ENCODE peak calls at places on chromosomes 16 and 17, in five cellular contexts. L is stomach, A is ovary, Y is K562, N is transverse colon. Q is an unnamed sample.

GRCh38 chr16:66443269-66443652 is 16.2 kb downstream of the BEAN1 start:
- DNase-seq in L (no peak), A (no peak), Y (no peak), N (no peak), Q (no peak)

GRCh38 chr17:31688704-31689103 is 170.3 kb downstream of the COPRS start:
- DNase-seq in L (no peak), A (no peak), Y (no peak), N (no peak), Q (no peak)

GRCh38 chr17:76370261-76370993 is 14.0 kb upstream of the SPHK1 start:
- DNase-seq in L (peak), A (peak), Y (peak), N (peak), Q (no peak)

GRCh38 chr17:66423436-66423922 is 121.1 kb downstream of the PRKCA start:
- DNase-seq in L (no peak), A (no peak), Y (no peak), N (no peak), Q (no peak)

GRCh38 chr16:86869288-86870022 is 291.1 kb downstream of the FOXL1 start:
- DNase-seq in L (no peak), A (no peak), Y (peak), N (no peak), Q (no peak)

GRCh38 chr16:5022521-5022920 is 11.2 kb downstream of the NAGPA start:
- DNase-seq in L (no peak), A (no peak), Y (no peak), N (no peak), Q (no peak)

GRCh38 chr17:74957935-74958549 is 14.5 kb downstream of the HID1 start:
- DNase-seq in L (peak), A (peak), Y (peak), N (peak), Q (no peak)

GRCh38 chr17:65966311-65966710 is 225.6 kb downstream of the CEP112 start:
- DNase-seq in L (no peak), A (no peak), Y (no peak), N (no peak), Q (no peak)

GRCh38 chr17:2482218-2482617 is 29.5 kb downstream of the METTL16 start:
- DNase-seq in L (no peak), A (no peak), Y (no peak), N (no peak), Q (no peak)

GRCh38 chr17:28613916-28614315 is at the start of gene RSKR:
- DNase-seq in L (no peak), A (no peak), Y (no peak), N (no peak), Q (no peak)

GRCh38 chr16:72111653-72112451 is 18.2 kb downstream of the DHX38 start:
- DNase-seq in L (no peak), A (no peak), Y (peak), N (no peak), Q (no peak)

GRCh38 chr16:31200821-31201510 is 1.6 kb downstream of the PYCARD start:
- DNase-seq in L (no peak), A (no peak), Y (peak), N (no peak), Q (no peak)

GRCh38 chr16:85048921-85049562 is 21.4 kb downstream of the KIAA0513 start:
- DNase-seq in L (no peak), A (no peak), Y (peak), N (no peak), Q (no peak)

GRCh38 chr16:66479661-66480264 is 52.7 kb downstream of the BEAN1 start:
- DNase-seq in L (no peak), A (no peak), Y (no peak), N (no peak), Q (no peak)

GRCh38 chr16:87790278-87791023 is 24.7 kb upstream of the KLHDC4 start:
- DNase-seq in L (peak), A (peak), Y (no peak), N (peak), Q (no peak)

GRCh38 chr17:43532581-43532980 is 13.6 kb downstream of the ETV4 start:
- DNase-seq in L (no peak), A (no peak), Y (no peak), N (peak), Q (no peak)

GRCh38 chr17:44400226-44400847 is 10.9 kb upstream of the ITGA2B start:
- DNase-seq in L (no peak), A (no peak), Y (peak), N (no peak), Q (no peak)

GRCh38 chr17:82684207-82684903 is 14.1 kb downstream of the RAB40B start:
- DNase-seq in L (peak), A (no peak), Y (no peak), N (peak), Q (no peak)

GRCh38 chr16:75219838-75220237 is 1.1 kb downstream of the CTRB1 start:
- DNase-seq in L (no peak), A (no peak), Y (no peak), N (no peak), Q (no peak)

GRCh38 chr16:50986453-50986852 is 164.6 kb downstream of the SALL1 start:
- DNase-seq in L (no peak), A (no peak), Y (no peak), N (no peak), Q (no peak)

GRCh38 chr16:56749806-56750491 is 20.0 kb downstream of the NUP93 start:
- DNase-seq in L (no peak), A (no peak), Y (no peak), N (no peak), Q (no peak)

GRCh38 chr17:45667591-45668171 is 116.4 kb upstream of the CRHR1 start:
- DNase-seq in L (no peak), A (no peak), Y (no peak), N (no peak), Q (no peak)

GRCh38 chr16:12532871-12533610 is 270.6 kb downstream of the CPPED1 start:
- DNase-seq in L (no peak), A (no peak), Y (no peak), N (no peak), Q (no peak)

GRCh38 chr16:69724981-69725479 is 1.3 kb downstream of the NQO1 start:
- DNase-seq in L (no peak), A (no peak), Y (peak), N (no peak), Q (no peak)

GRCh38 chr17:63571632-63572310 is 21.5 kb downstream of the DCAF7 start:
- DNase-seq in L (no peak), A (no peak), Y (peak), N (no peak), Q (no peak)

GRCh38 chr17:68172461-68172954 is 75.3 kb upstream of the AMZ2 start:
- DNase-seq in L (peak), A (peak), Y (peak), N (peak), Q (no peak)

GRCh38 chr17:67376509-67376891 is 581 bp upstream of the PITPNC1 start:
- DNase-seq in L (peak), A (no peak), Y (no peak), N (peak), Q (no peak)

GRCh38 chr17:79503440-79503839 is 107.4 kb downstream of the RBFOX3 start:
- DNase-seq in L (no peak), A (no peak), Y (no peak), N (no peak), Q (no peak)

GRCh38 chr16:24164402-24164801 is 91.7 kb upstream of the CACNG3 start:
- DNase-seq in L (no peak), A (no peak), Y (no peak), N (no peak), Q (no peak)

GRCh38 chr17:56939869-56940484 is 20.9 kb downstream of the COIL start:
- DNase-seq in L (no peak), A (no peak), Y (peak), N (no peak), Q (no peak)

GRCh38 chr17:2784864-2785263 is 11.4 kb upstream of the RAP1GAP2 start:
- DNase-seq in L (no peak), A (no peak), Y (no peak), N (no peak), Q (no peak)

GRCh38 chr16:12575288-12575687 is 228.4 kb downstream of the CPPED1 start:
- DNase-seq in L (no peak), A (no peak), Y (no peak), N (no peak), Q (no peak)

GRCh38 chr17:15945493-15946209 is 721 bp downstream of the ADORA2B start:
- DNase-seq in L (no peak), A (no peak), Y (peak), N (peak), Q (no peak)

GRCh38 chr16:1101573-1102332 is 5.7 kb upstream of the C1QTNF8 start:
- DNase-seq in L (no peak), A (no peak), Y (no peak), N (no peak), Q (no peak)

GRCh38 chr16:68760671-68761275 is 23.7 kb downstream of the CDH1 start:
- DNase-seq in L (no peak), A (no peak), Y (peak), N (peak), Q (no peak)

GRCh38 chr17:60077672-60078519 is 825 bp downstream of the HEATR6 start:
- DNase-seq in L (no peak), A (no peak), Y (peak), N (no peak), Q (no peak)

GRCh38 chr16:84109598-84110325 is 7.0 kb downstream of the MBTPS1 start:
- DNase-seq in L (no peak), A (no peak), Y (no peak), N (no peak), Q (no peak)

GRCh38 chr16:68992521-68992920 is 112.9 kb upstream of the HAS3 start:
- DNase-seq in L (no peak), A (no peak), Y (no peak), N (no peak), Q (no peak)

DNA sequence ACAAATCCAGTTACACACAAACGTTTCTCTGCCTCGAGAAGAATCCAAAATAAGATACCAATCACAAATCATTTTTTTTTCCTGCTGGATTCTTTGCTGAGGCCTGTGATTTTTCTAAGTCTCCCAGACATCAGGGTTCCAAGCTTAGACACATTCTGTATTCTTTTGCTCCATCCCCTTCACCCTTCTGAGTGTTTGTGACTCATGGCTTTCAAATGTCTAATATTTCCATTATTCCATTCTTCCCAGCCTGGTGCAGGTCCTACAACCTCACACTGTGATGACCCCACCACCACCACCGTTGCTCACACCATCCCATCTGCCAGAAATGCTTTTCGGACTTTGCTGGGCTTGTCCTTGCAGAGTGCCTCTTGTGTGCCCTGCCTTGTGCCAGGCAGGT is 480.1 kb downstream of the SOX9 start:
- DNase-seq in L (no peak), A (no peak), Y (no peak), N (no peak), Q (no peak)
- TF ChIP-seq EP300 in L (no peak), A (no peak), Y (no peak), N (no peak), Q (no peak)

GRCh38 chr17:58375811-58376210 is 23.8 kb upstream of the SUPT4H1 start:
- DNase-seq in L (no peak), A (no peak), Y (no peak), N (no peak), Q (no peak)

GRCh38 chr17:58375216-58375615 is 23.2 kb upstream of the SUPT4H1 start:
- DNase-seq in L (no peak), A (no peak), Y (no peak), N (no peak), Q (no peak)

GRCh38 chr17:58376472-58376921 is 24.5 kb upstream of the SUPT4H1 start:
- DNase-seq in L (no peak), A (no peak), Y (no peak), N (no peak), Q (no peak)

GRCh38 chr17:58377661-58378060 is 25.7 kb upstream of the SUPT4H1 start:
- DNase-seq in L (no peak), A (no peak), Y (no peak), N (no peak), Q (no peak)

GRCh38 chr17:58377005-58377660 is 25.1 kb upstream of the SUPT4H1 start:
- DNase-seq in L (peak), A (no peak), Y (no peak), N (peak), Q (no peak)
- TF ChIP-seq EP300 in L (no peak), A (no peak), Y (no peak), N (no peak), Q (no peak)

GRCh38 chr17:61309362-61309761 is 90.3 kb upstream of the TBX2 start:
- DNase-seq in L (no peak), A (no peak), Y (no peak), N (no peak), Q (no peak)

GRCh38 chr17:61310611-61311010 is 89.0 kb upstream of the TBX2 start:
- DNase-seq in L (no peak), A (no peak), Y (no peak), N (no peak), Q (no peak)

GRCh38 chr17:61306003-61306402 is 93.6 kb upstream of the TBX2 start:
- DNase-seq in L (no peak), A (no peak), Y (no peak), N (no peak), Q (no peak)

GRCh38 chr17:61309857-61310256 is 89.8 kb upstream of the TBX2 start:
- DNase-seq in L (no peak), A (no peak), Y (no peak), N (no peak), Q (no peak)

GRCh38 chr17:61307905-61308886 is 91.4 kb upstream of the TBX2 start:
- DNase-seq in L (no peak), A (no peak), Y (no peak), N (no peak), Q (no peak)
- TF ChIP-seq EP300 in L (no peak), A (no peak), Y (no peak), N (no peak), Q (no peak)

GRCh38 chr16:89847930-89848297 is 19.6 kb downstream of the SPIRE2 start:
- DNase-seq in L (no peak), A (no peak), Y (no peak), N (peak), Q (no peak)

GRCh38 chr16:89847056-89847929 is 19.0 kb downstream of the SPIRE2 start:
- DNase-seq in L (no peak), A (no peak), Y (no peak), N (peak), Q (no peak)

GRCh38 chr16:89845417-89845816 is 17.1 kb downstream of the SPIRE2 start:
- DNase-seq in L (no peak), A (no peak), Y (no peak), N (peak), Q (no peak)

GRCh38 chr16:89844739-89845339 is 16.6 kb downstream of the SPIRE2 start:
- DNase-seq in L (no peak), A (no peak), Y (no peak), N (no peak), Q (no peak)

GRCh38 chr16:89848974-89849373 is 20.7 kb downstream of the SPIRE2 start:
- DNase-seq in L (no peak), A (no peak), Y (no peak), N (no peak), Q (no peak)
- TF ChIP-seq EP300 in L (no peak), A (no peak), Y (no peak), N (no peak), Q (no peak)

DNA sequence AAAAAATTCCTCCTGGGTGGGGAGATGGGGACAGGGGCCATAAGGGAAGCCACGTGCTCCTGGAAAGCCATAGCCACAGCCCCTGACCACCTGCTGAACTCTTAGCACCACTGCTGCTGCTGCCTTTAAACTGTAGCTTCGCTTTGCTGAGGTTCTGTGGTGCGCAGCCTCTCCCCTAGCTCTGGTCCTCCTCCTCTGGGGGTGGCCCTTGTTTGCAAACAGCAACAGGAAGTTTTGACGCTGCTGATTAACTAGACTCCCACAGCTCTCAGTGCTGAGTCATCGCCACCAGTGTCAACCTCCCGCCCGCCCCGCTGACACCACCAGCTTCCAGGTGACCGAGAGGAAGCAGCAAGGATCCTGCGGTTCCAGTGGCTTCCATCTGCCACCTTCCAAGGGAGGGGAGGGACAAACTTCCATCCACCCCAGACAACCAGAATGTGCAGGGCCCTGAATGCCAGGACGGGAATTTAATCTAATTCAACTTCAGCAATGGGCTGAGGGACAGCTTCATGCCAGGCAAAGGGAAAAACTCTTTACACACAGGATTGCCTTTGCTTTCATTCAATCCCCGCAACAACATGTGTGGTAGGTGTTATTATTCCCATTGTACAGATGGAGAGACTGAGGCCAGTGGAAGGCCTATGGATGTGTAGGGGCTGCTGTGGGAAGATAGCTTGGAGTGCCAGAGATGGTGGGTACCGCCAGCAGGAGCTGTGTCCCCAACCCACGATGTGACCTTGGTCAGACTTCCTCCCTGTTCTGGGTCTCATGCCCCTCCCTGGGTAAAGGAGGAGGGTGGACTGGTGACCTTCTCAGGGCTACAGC is 8.1 kb upstream of the KIFC3 start:
- DNase-seq in L (peak), A (peak), Y (peak), N (peak), Q (no peak)
- TF ChIP-seq EP300 in L (no peak), A (no peak), Y (peak), N (no peak), Q (no peak)

GRCh38 chr16:30018731-30019158 is 4.3 kb upstream of the C16orf92 start:
- DNase-seq in L (no peak), A (no peak), Y (no peak), N (no peak), Q (no peak)
- TF ChIP-seq EP300 in L (no peak), A (no peak), Y (no peak), N (no peak), Q (no peak)

GRCh38 chr16:48619547-48619946 is 9.6 kb upstream of the N4BP1 start:
- DNase-seq in L (no peak), A (no peak), Y (no peak), N (no peak), Q (no peak)

GRCh38 chr16:48614759-48615158 is 4.8 kb upstream of the N4BP1 start:
- DNase-seq in L (peak), A (no peak), Y (no peak), N (no peak), Q (no peak)

GRCh38 chr16:48617104-48617503 is 7.1 kb upstream of the N4BP1 start:
- DNase-seq in L (no peak), A (no peak), Y (no peak), N (no peak), Q (no peak)

GRCh38 chr16:48617711-48618148 is 7.8 kb upstream of the N4BP1 start:
- DNase-seq in L (peak), A (peak), Y (no peak), N (no peak), Q (no peak)

GRCh38 chr16:48616571-48616970 is 6.6 kb upstream of the N4BP1 start:
- DNase-seq in L (peak), A (no peak), Y (no peak), N (no peak), Q (no peak)
- TF ChIP-seq EP300 in L (no peak), A (no peak), Y (no peak), N (no peak), Q (no peak)

GRCh38 chr17:27315322-27315721 is 21.4 kb downstream of the WSB1 start:
- DNase-seq in L (peak), A (peak), Y (peak), N (peak), Q (peak)
- TF ChIP-seq EP300 in L (peak), A (no peak), Y (no peak), N (peak), Q (no peak)

GRCh38 chr16:82586130-82586529 is 40.6 kb upstream of the CDH13 start:
- DNase-seq in L (no peak), A (no peak), Y (no peak), N (no peak), Q (no peak)

GRCh38 chr16:82585675-82586074 is 41.1 kb upstream of the CDH13 start:
- DNase-seq in L (no peak), A (no peak), Y (no peak), N (no peak), Q (no peak)

GRCh38 chr16:82582971-82583370 is 43.8 kb upstream of the CDH13 start:
- DNase-seq in L (no peak), A (no peak), Y (no peak), N (no peak), Q (no peak)

GRCh38 chr16:82584553-82585152 is 42.1 kb upstream of the CDH13 start:
- DNase-seq in L (no peak), A (no peak), Y (no peak), N (no peak), Q (no peak)

GRCh38 chr16:82583415-82583814 is 43.4 kb upstream of the CDH13 start:
- DNase-seq in L (no peak), A (no peak), Y (no peak), N (no peak), Q (no peak)
- TF ChIP-seq EP300 in L (no peak), A (no peak), Y (no peak), N (no peak), Q (no peak)

GRCh38 chr16:71210-71539 is 1.3 kb downstream of the RHBDF1 start:
- DNase-seq in L (no peak), A (no peak), Y (no peak), N (no peak), Q (no peak)
- TF ChIP-seq EP300 in L (no peak), A (no peak), Y (no peak), N (no peak), Q (no peak)

Q was measured in esophagus muscularis mucosa.